ENCODE peak calls at places on chromosome 10, in six cellular contexts. G, I, Y, K, O and L are unnamed samples.

GRCh38 chr10:128852902-128853301 is 614.1 kb upstream of the MGMT start:
- DNase-seq in G (no peak), I (no peak), Y (no peak), K (no peak), O (no peak), L (no peak)

GRCh38 chr10:84845628-84846261 is 517.4 kb downstream of the CCSER2 start:
- DNase-seq in G (no peak), I (no peak), Y (no peak), K (no peak), O (no peak), L (no peak)

GRCh38 chr10:17003151-17003550 is 126.5 kb downstream of the CUBN start:
- DNase-seq in G (no peak), I (no peak), Y (no peak), K (no peak), O (no peak), L (no peak)

GRCh38 chr10:35413985-35414861 is 77.9 kb downstream of the CCNY start:
- DNase-seq in G (no peak), I (no peak), Y (no peak), K (no peak), O (no peak), L (peak; percentile 56)

GRCh38 chr10:28678687-28679457 is 1.6 kb downstream of the BAMBI start:
- DNase-seq in G (no peak), I (no peak), Y (no peak), K (no peak), O (no peak), L (no peak)

GRCh38 chr10:97843296-97843671 is 6.4 kb upstream of the GOLGA7B start:
- DNase-seq in G (no peak), I (no peak), Y (no peak), K (no peak), O (no peak), L (no peak)

GRCh38 chr10:95881316-95881715 is 26.5 kb upstream of the CC2D2B start:
- DNase-seq in G (no peak), I (no peak), Y (no peak), K (no peak), O (no peak), L (no peak)

GRCh38 chr10:80187465-80188409 is 17.6 kb downstream of the ANXA11 start:
- DNase-seq in G (no peak), I (peak; percentile 57), Y (no peak), K (no peak), O (no peak), L (peak; percentile 63)

GRCh38 chr10:62818426-62819011 is 2.4 kb upstream of the EGR2 start:
- DNase-seq in G (no peak), I (peak; percentile 64), Y (no peak), K (no peak), O (no peak), L (no peak)

GRCh38 chr10:130337696-130338587 is 201.8 kb downstream of the GLRX3 start:
- DNase-seq in G (no peak), I (no peak), Y (no peak), K (no peak), O (no peak), L (no peak)

GRCh38 chr10:74585231-74586087 is 240.9 kb upstream of the KAT6B start:
- DNase-seq in G (no peak), I (no peak), Y (no peak), K (no peak), O (no peak), L (no peak)

GRCh38 chr10:125092564-125093031 is 67.8 kb downstream of the CTBP2 start:
- DNase-seq in G (no peak), I (no peak), Y (no peak), K (no peak), O (no peak), L (peak; percentile 67)

GRCh38 chr10:61904711-61905445 is 3.4 kb downstream of the ARID5B start:
- DNase-seq in G (no peak), I (no peak), Y (no peak), K (no peak), O (no peak), L (no peak)

GRCh38 chr10:6665847-6666246 is 85.8 kb upstream of the PRKCQ start:
- DNase-seq in G (no peak), I (no peak), Y (no peak), K (no peak), O (no peak), L (no peak)

GRCh38 chr10:6561552-6561951 is 18.5 kb downstream of the PRKCQ start:
- DNase-seq in G (no peak), I (no peak), Y (no peak), K (no peak), O (no peak), L (no peak)

GRCh38 chr10:94137747-94138146 is 144.0 kb downstream of the PLCE1 start:
- DNase-seq in G (no peak), I (no peak), Y (no peak), K (no peak), O (no peak), L (no peak)

GRCh38 chr10:131896403-131896802 is 4.4 kb upstream of the PPP2R2D start:
- DNase-seq in G (no peak), I (no peak), Y (no peak), K (no peak), O (no peak), L (no peak)

GRCh38 chr10:85622425-85622824 is 744.2 kb downstream of the GRID1 start:
- DNase-seq in G (no peak), I (no peak), Y (no peak), K (no peak), O (no peak), L (no peak)

GRCh38 chr10:133229265-133230022 is 573 bp upstream of the UTF1 start:
- DNase-seq in G (no peak), I (no peak), Y (no peak), K (no peak), O (no peak), L (no peak)

GRCh38 chr10:133230387-133231195 is 574 bp downstream of the UTF1 start:
- DNase-seq in G (no peak), I (peak; percentile 72), Y (no peak), K (no peak), O (no peak), L (no peak)

GRCh38 chr10:133231946-133232574 is 2.0 kb downstream of the UTF1 start:
- DNase-seq in G (no peak), I (no peak), Y (no peak), K (no peak), O (no peak), L (no peak)

GRCh38 chr10:133231244-133231945 is 1.4 kb downstream of the UTF1 start:
- DNase-seq in G (no peak), I (no peak), Y (no peak), K (no peak), O (no peak), L (no peak)

GRCh38 chr10:133230023-133230319 is at the start of gene UTF1:
- DNase-seq in G (no peak), I (no peak), Y (no peak), K (no peak), O (no peak), L (no peak)
- H3K4me3 ChIP-seq in G (no peak within 1 kb of the TSS), I (no peak within 1 kb of the TSS), Y (no peak within 1 kb of the TSS), K (peak within 1 kb of the TSS; percentile 36), O (no peak within 1 kb of the TSS), L (peak within 1 kb of the TSS; percentile 23)

GRCh38 chr10:50990568-50991495 is 83.5 kb upstream of the PRKG1 start:
- DNase-seq in G (no peak), I (peak; percentile 68), Y (peak; percentile 55), K (peak; percentile 54), O (peak; percentile 80), L (peak; percentile 79)

GRCh38 chr10:50991496-50992355 is 82.6 kb upstream of the PRKG1 start:
- DNase-seq in G (no peak), I (peak; percentile 89), Y (no peak), K (peak; percentile 67), O (peak; percentile 71), L (peak; percentile 80)

GRCh38 chr10:50992972-50993766 is 81.1 kb upstream of the PRKG1 start:
- DNase-seq in G (no peak), I (peak; percentile 53), Y (peak; percentile 76), K (peak; percentile 36), O (no peak), L (no peak)

GRCh38 chr10:50992356-50992866 is 81.9 kb upstream of the PRKG1 start:
- DNase-seq in G (no peak), I (peak; percentile 48), Y (no peak), K (no peak), O (peak; percentile 34), L (peak; percentile 66)

GRCh38 chr10:50993817-50994251 is 80.5 kb upstream of the PRKG1 start:
- DNase-seq in G (no peak), I (peak; percentile 72), Y (peak; percentile 67), K (peak; percentile 27), O (no peak), L (peak; percentile 65)
- H3K4me3 ChIP-seq in G (no peak overlapping the region), I (peak overlapping the region; percentile 99), Y (peak overlapping the region; percentile 37), K (peak overlapping the region; percentile 80), O (peak overlapping the region; percentile 87), L (peak overlapping the region; percentile 76)

DNA sequence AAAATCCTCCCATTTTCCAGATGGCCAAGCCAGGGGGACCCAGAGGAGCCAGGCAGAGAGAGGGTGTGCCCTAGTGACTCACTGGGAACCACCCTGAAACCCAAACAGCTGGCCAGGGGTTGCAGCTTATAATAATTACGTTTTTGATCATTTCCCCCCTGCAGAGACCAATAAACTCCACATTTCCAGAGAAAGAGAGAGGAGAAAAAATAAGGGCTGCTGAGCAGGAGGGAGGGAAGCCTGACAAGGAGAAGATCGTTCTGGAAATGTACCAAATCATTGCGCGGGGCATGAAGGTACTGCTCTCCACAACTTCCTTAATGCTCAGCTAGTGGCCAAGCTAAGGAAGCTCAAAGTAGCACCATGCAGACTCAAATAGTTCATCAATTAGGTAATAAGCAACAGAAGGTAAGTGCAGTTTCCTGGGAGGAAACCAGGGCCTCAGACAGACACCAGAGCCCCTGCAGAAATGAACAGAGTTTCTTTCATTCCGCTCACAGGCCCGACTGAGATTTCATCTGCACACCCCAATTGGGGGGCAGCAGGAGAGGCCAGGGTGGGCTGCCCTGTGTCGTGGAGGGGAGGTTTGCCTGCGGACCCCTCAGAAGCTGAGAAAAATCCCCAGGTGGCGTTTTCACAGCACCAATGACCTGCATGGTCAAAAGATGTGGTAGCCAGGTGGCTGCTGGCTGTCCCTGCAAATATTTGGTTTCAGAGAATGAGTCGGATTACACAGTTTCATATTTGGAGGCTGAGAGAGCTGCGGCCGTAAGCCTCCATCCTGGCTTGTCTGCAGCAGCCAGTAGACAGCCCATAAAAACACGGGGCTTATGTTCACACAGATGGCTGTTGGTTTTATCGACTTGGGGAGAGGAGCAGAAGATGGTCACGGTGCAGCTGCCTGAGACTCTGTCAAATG is 153.2 kb upstream of the LYZL2 start:
- DNase-seq in G (no peak), I (no peak), Y (no peak), K (no peak), O (no peak), L (no peak)
- H3K4me3 ChIP-seq in G (no peak overlapping the region), I (no peak overlapping the region), Y (no peak overlapping the region), K (no peak overlapping the region), O (no peak overlapping the region), L (no peak overlapping the region)

DNA sequence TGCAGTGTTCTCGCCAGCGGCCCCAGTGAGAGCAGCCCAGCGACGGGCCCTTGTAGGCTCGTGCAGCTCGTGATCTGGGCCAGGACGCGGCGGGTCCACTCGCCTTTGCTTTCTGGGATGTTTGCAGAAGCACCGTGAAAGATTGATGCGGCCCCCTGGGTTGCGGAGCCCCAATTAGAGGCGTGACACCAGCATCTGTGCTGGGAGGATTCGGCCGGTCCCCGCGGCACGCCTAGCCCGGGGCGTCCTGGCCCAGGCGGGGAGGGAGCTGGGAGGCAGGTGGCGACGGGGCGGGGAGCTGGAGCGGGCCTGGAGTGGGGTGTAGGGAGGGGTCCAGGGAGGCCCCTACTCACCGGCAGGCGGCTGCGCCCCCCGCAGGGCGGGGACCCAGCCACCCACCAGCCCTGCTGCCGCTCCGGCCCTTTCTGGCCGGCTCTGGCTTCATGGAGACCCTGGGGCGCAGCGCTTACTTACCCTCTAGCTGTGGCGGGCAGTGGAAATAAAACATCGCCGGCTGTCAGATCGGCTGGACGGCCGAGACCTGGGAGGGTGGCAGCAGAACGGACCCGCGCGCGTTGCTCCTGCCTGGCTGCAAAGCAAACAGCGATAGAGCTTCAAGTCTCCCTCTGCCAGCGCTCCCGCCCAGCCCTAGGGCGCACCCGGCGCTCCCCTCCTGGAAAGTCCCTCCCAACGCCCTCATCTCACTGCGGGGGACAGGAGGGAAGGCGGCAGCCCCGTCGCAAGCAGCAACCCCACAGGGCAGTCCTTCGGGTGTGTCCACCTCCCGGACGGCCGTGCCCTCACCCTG is 752 bp downstream of the DRGX start:
- DNase-seq in G (no peak), I (no peak), Y (no peak), K (no peak), O (no peak), L (no peak)
- H3K4me3 ChIP-seq in G (no peak overlapping the region), I (no peak overlapping the region), Y (no peak overlapping the region), K (peak overlapping the region; percentile 44), O (no peak overlapping the region), L (no peak overlapping the region)